ENCODE peak calls at places on chromosomes 1 and 21, in five cellular contexts. J is tibial artery, D is A673, I is esophagus muscularis mucosa, L is foreskin fibroblast. E is an unnamed sample.

GRCh38 chr1:15213333-15213732 is 33.7 kb upstream of the FHAD1 start:
- DNase-seq in J (no peak), I (no peak), D (no peak), L (no peak), E (peak)

GRCh38 chr1:119367332-119368124 is 1.1 kb upstream of the HAO2 start:
- DNase-seq in D (peak), L (peak), J (no peak), I (no peak), E (no peak)

GRCh38 chr1:910311-910880 is 13.3 kb upstream of the SAMD11 start:
- DNase-seq in J (peak), D (peak), I (no peak), L (no peak), E (peak)

GRCh38 chr1:167565922-167566321 is 12.4 kb upstream of the CREG1 start:
- DNase-seq in D (no peak), J (no peak), I (no peak), L (no peak), E (no peak)

GRCh38 chr1:228416217-228416971 is at the start of gene TRIM17:
- DNase-seq in I (no peak), D (peak), L (no peak), J (no peak), E (no peak)

GRCh38 chr1:178704833-178705232 is 20.2 kb upstream of the RALGPS2 start:
- DNase-seq in D (no peak), L (no peak), J (no peak), I (no peak), E (no peak)

GRCh38 chr1:156592158-156592909 is 758 bp downstream of the NAXE start:
- DNase-seq in J (no peak), I (no peak), D (peak), L (no peak), E (no peak)

GRCh38 chr1:226395753-226396152 is 12.1 kb downstream of the PARP1 start:
- DNase-seq in I (no peak), D (no peak), L (no peak), J (no peak), E (no peak)

GRCh38 chr1:193479187-193479586 is 292.8 kb upstream of the B3GALT2 start:
- DNase-seq in I (no peak), L (no peak), D (no peak), J (no peak), E (peak)

GRCh38 chr1:4657920-4658585 is 3.6 kb downstream of the AJAP1 start:
- DNase-seq in J (no peak), D (no peak), I (no peak), L (no peak), E (no peak)

GRCh38 chr21:41817228-41817627 is 50.4 kb upstream of the RIPK4 start:
- DNase-seq in L (peak), I (no peak), J (peak), D (peak), E (peak)

GRCh38 chr1:33299461-33300155 is 21.3 kb downstream of the A3GALT2 start:
- DNase-seq in J (peak), I (no peak), D (no peak), L (no peak), E (no peak)

GRCh38 chr1:54547601-54548388 is at the start of gene ACOT11:
- DNase-seq in J (peak), L (peak), I (no peak), D (peak), E (peak)

GRCh38 chr1:16413191-16413590 is 24.0 kb downstream of the SPATA21 start:
- DNase-seq in L (no peak), J (no peak), D (no peak), I (no peak), E (no peak)

GRCh38 chr1:233613252-233614172 is at the start of gene KCNK1:
- DNase-seq in I (no peak), J (peak), L (peak), D (no peak), E (peak)

GRCh38 chr1:19819701-19820100 is 4.6 kb upstream of the RNF186 start:
- DNase-seq in I (no peak), L (no peak), J (no peak), D (no peak), E (no peak)

GRCh38 chr1:207910678-207911354 is at the start of gene CD34:
- DNase-seq in D (peak), L (no peak), J (peak), I (peak), E (no peak)

GRCh38 chr1:112869895-112870294 is 86.1 kb downstream of the SLC16A1 start:
- DNase-seq in I (no peak), L (no peak), D (no peak), J (no peak), E (no peak)

GRCh38 chr1:32250893-32251716 is at the start of gene LCK:
- DNase-seq in J (no peak), D (no peak), I (no peak), L (no peak), E (no peak)

GRCh38 chr1:190429932-190430331 is 47.7 kb downstream of the BRINP3 start:
- DNase-seq in I (no peak), L (no peak), D (no peak), J (no peak), E (no peak)

GRCh38 chr1:232486006-232486405 is 143.9 kb downstream of the SIPA1L2 start:
- DNase-seq in J (no peak), I (no peak), L (no peak), D (no peak), E (no peak)

GRCh38 chr1:77655431-77655974 is 27.0 kb downstream of the ZZZ3 start:
- DNase-seq in L (no peak), D (no peak), J (no peak), I (no peak), E (no peak)

GRCh38 chr1:107529511-107530149 is 388.8 kb downstream of the NTNG1 start:
- DNase-seq in L (peak), D (peak), I (no peak), J (no peak), E (no peak)

GRCh38 chr1:114319480-114319879 is 165.8 kb upstream of the SYT6 start:
- DNase-seq in J (no peak), I (no peak), D (no peak), L (peak), E (no peak)

GRCh38 chr1:34987018-34987417 is 1.9 kb upstream of the TMEM35B start:
- DNase-seq in D (no peak), L (peak), I (no peak), J (no peak), E (no peak)

GRCh38 chr1:31931241-31932225 is 6.6 kb downstream of the PTP4A2 start:
- DNase-seq in L (peak), D (peak), J (no peak), I (no peak), E (no peak)

GRCh38 chr21:45821315-45822001 is 160.1 kb upstream of the COL6A1 start:
- DNase-seq in J (no peak), L (no peak), D (no peak), I (no peak), E (no peak)

GRCh38 chr1:185966487-185966886 is 232.3 kb downstream of the HMCN1 start:
- DNase-seq in L (no peak), I (no peak), J (no peak), D (no peak), E (no peak)

GRCh38 chr1:156657161-156657970 is 15.4 kb downstream of the BCAN start:
- DNase-seq in D (peak), L (peak), I (no peak), J (peak), E (peak)

DNA sequence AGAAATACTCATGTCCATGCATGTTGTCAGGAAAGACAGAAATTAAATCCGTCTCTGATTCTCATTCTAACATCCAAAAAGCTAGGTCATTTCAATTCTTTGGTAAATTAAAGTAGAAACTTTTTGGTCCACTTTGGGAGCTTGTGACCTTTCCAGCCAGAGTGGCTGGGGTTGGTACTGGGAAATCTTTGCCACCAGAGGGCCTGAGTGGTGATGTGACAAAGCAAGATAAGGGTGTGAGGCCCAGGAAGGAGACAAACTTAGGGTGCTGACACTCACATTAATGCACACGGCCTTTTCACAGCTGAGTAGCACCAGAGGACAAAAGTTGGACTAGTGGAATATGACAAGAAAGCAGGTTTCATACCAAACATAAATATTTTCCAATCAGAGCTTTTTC is 144.3 kb downstream of the DNM3 start:
- DNase-seq in J (no peak), D (peak), I (no peak), L (no peak), E (no peak)
- TF ChIP-seq CTCF in J (no peak), D (peak), I (no peak), L (peak), E (no peak)

GRCh38 chr1:81801834-81802531 is 1.2 kb downstream of the ADGRL2 start:
- DNase-seq in I (no peak), J (peak), D (peak), L (peak), E (peak)
- H3K4me3 ChIP-seq in I (peak), J (peak), D (peak), L (peak), E (peak)

GRCh38 chr1:24119859-24120756 is 8.2 kb upstream of the MYOM3 start:
- DNase-seq in D (no peak), I (no peak), J (no peak), L (no peak), E (peak)
- TF ChIP-seq CTCF in D (no peak), I (no peak), J (no peak), L (no peak), E (no peak)

GRCh38 chr1:210310562-210310961 is 18.1 kb upstream of the HHAT start:
- DNase-seq in L (no peak), J (no peak), D (no peak), I (no peak), E (no peak)

GRCh38 chr1:210315529-210315928 is 13.2 kb upstream of the HHAT start:
- DNase-seq in J (no peak), L (no peak), D (no peak), I (no peak), E (no peak)

GRCh38 chr1:210313046-210313445 is 15.7 kb upstream of the HHAT start:
- DNase-seq in L (no peak), J (no peak), D (no peak), I (no peak), E (no peak)

DNA sequence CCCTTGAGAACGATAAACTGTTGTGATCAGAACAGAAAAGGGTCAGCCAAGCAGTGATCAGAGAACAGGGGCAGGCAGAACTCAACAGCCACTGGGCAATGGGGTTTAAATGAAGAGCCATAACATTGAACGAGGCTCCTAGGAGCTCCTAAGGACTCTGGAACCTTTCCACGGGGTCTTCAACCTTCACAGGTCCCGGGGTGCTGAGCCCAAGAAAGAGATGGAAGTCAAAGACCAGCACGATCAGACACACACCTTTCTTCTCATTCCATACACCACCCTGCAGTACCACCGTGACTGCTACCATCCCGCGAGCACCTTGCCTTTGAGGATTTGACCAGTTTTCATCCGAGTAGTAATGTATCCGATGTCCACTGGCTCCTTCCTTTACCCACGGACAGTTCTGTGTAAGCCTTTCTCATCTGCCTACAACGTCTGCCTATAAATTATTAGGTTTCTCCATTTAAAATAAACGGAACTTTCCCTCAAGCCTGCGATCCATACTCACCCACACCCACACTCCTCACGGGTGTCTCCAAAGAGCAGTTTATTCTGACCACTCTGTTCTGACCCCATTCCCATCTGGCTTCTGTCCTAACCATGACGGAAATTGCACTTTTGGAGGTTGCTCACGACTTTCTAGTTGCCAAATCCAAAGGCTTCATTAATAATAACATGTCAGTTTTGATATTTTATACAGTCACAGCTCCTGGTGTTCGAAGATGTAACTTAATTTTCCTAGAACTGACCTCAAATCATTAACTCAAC is 16.8 kb upstream of the HHAT start:
- DNase-seq in J (no peak), L (no peak), I (no peak), D (no peak), E (no peak)
- H3K4me3 ChIP-seq in J (peak), L (peak), I (peak), D (peak), E (peak)

GRCh38 chr1:81179239-81179638 is 621.5 kb upstream of the ADGRL2 start:
- DNase-seq in I (no peak), D (no peak), J (no peak), L (peak), E (no peak)

GRCh38 chr1:81170721-81171120 is 630.0 kb upstream of the ADGRL2 start:
- DNase-seq in L (no peak), J (no peak), I (no peak), D (no peak), E (no peak)

GRCh38 chr1:81172483-81172882 is 628.3 kb upstream of the ADGRL2 start:
- DNase-seq in J (no peak), I (no peak), D (no peak), L (no peak), E (no peak)

GRCh38 chr1:81174052-81174451 is 626.7 kb upstream of the ADGRL2 start:
- DNase-seq in J (no peak), L (peak), D (no peak), I (no peak), E (no peak)

DNA sequence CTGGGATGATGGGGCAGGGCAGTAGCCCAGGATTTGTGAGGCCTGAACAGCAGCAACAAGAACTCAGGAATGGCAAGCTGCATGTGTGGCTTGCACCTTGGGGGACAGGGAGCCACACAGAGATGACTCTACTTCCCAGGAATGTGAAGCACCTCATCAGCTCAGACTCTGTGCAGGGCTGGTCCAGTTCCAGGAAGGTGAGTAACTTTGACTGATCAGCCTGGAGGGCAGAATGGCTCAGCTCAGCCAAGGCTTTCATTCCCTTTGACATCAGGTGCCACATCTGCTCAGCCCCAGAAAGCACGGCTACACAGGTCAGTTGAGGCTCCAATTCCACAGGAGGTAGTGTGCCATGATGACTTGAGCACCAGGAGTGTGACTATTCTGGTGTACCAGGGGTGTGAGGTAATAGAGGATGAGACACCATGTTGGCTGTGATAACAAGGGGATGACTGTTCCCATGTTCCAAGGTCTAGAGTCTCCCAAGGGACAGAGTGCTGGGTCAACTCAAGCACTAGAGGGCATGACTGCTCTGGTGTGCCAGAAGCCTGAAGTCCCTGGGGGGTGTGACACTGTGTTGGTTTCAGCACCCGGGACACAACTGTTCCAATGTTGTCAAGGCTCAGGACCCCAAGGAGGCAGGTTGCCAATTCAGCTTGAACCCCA is 625.8 kb upstream of the ADGRL2 start:
- DNase-seq in D (no peak), J (no peak), I (no peak), L (peak), E (no peak)
- TF ChIP-seq CTCF in D (no peak), J (no peak), I (no peak), L (no peak), E (no peak)

E was measured in stomach.